ENCODE peak calls at places on chromosomes 5 and 9, in six cellular contexts. B is GM10248, D is tibial nerve, Q is neural crest cell, C is BJ, J is left ventricle myocardium inferior. P is an unnamed sample.
A peak's percentile ranks its signal among the peaks of the same experiment; 100 is the strongest.

GRCh38 chr9:18890372-18890771 is 142.6 kb downstream of the SAXO1 start:
- DNase-seq in Q (no peak), J (no peak), B (peak; percentile 24), D (no peak), C (no peak), P (no peak)

GRCh38 chr9:14271078-14271673 is 42.8 kb downstream of the NFIB start:
- DNase-seq in C (no peak), Q (no peak), D (peak; percentile 57), J (peak; percentile 74), B (no peak), P (no peak)

GRCh38 chr5:15008911-15009310 is 137.3 kb upstream of the ANKH start:
- DNase-seq in C (no peak), J (no peak), B (no peak), Q (no peak), D (no peak), P (no peak)

GRCh38 chr9:224540-225520 is 10.2 kb downstream of the DOCK8 start:
- DNase-seq in Q (no peak), J (no peak), D (no peak), B (no peak), C (peak; percentile 5), P (no peak)

GRCh38 chr5:176955895-176956294 is 50.7 kb downstream of the UIMC1 start:
- DNase-seq in D (no peak), C (no peak), Q (no peak), J (no peak), B (no peak), P (no peak)

GRCh38 chr5:112419596-112420110 is 576 bp upstream of the EPB41L4A start:
- DNase-seq in B (peak; percentile 43), C (no peak), Q (peak; percentile 50), D (peak; percentile 40), J (peak; percentile 73), P (peak; percentile 56)

GRCh38 chr5:177383181-177383580 is 1.1 kb upstream of the SLC34A1 start:
- DNase-seq in C (no peak), J (no peak), D (no peak), B (no peak), Q (no peak), P (no peak)

GRCh38 chr5:97388794-97389193 is 205.7 kb upstream of the RIOK2 start:
- DNase-seq in B (no peak), Q (no peak), J (no peak), C (no peak), D (no peak), P (no peak)

GRCh38 chr9:95434116-95435073 is 82.4 kb downstream of the PTCH1 start:
- DNase-seq in Q (no peak), J (no peak), B (no peak), D (no peak), C (no peak), P (no peak)

GRCh38 chr5:175621971-175622370 is 35.9 kb upstream of the HRH2 start:
- DNase-seq in C (no peak), Q (no peak), J (no peak), D (no peak), B (no peak), P (no peak)

GRCh38 chr9:7844283-7844682 is 44.7 kb upstream of the DMAC1 start:
- DNase-seq in Q (no peak), D (no peak), J (no peak), B (no peak), C (no peak), P (peak; percentile 10)

GRCh38 chr5:79935992-79936643 is 54.9 kb downstream of the MTX3 start:
- DNase-seq in C (no peak), B (no peak), J (peak; percentile 25), Q (no peak), D (no peak), P (no peak)

GRCh38 chr9:107336718-107337360 is 53.8 kb downstream of the RAD23B start:
- DNase-seq in B (no peak), C (no peak), J (no peak), Q (no peak), D (no peak), P (no peak)

GRCh38 chr9:131627846-131628820 is 82.8 kb downstream of the PRRT1B start:
- DNase-seq in B (no peak), D (no peak), J (no peak), Q (no peak), C (no peak), P (peak; percentile 64)
- TF ChIP-seq CTCF in B (no peak), D (no peak), J (no peak), Q (no peak), C (no peak), P (no peak)

GRCh38 chr9:82554381-82554780 is 508.6 kb downstream of the RASEF start:
- DNase-seq in Q (no peak), C (no peak), B (no peak), D (no peak), J (no peak), P (no peak)

GRCh38 chr9:82549174-82549821 is 513.6 kb downstream of the RASEF start:
- DNase-seq in B (no peak), D (no peak), C (no peak), Q (no peak), J (no peak), P (no peak)

GRCh38 chr9:82555408-82555807 is 507.5 kb downstream of the RASEF start:
- DNase-seq in Q (no peak), C (no peak), J (no peak), B (no peak), D (no peak), P (no peak)

GRCh38 chr9:82553654-82554366 is 509.1 kb downstream of the RASEF start:
- DNase-seq in Q (no peak), D (no peak), C (no peak), J (no peak), B (no peak), P (no peak)

DNA sequence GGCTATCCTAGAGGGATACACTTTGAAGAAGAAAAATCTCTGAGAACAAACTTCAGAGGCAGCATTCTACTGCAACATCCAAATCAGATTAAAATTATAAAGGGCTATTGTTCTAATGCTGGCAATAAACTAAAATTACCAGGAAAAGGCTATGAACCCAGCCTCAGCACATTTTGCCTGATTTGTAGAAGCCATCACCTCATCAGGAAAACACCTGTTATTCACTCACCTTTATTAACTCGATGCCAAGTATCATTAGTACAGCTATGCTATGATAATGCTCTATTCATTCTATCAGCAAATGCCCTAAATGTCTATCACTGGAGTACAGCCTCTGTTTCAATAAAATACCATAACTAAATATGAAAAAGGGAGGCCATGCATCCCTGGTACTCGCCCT is 510.2 kb downstream of the RASEF start:
- DNase-seq in D (no peak), C (no peak), B (no peak), Q (no peak), J (no peak), P (no peak)
- TF ChIP-seq CTCF in D (no peak), C (no peak), B (no peak), Q (no peak), J (no peak), P (no peak)

GRCh38 chr5:163104496-163104895 is 332.9 kb upstream of the CCNG1 start:
- DNase-seq in Q (no peak), B (no peak), C (no peak), D (no peak), J (no peak), P (no peak)
- TF ChIP-seq CTCF in Q (peak; percentile 40), B (peak; percentile 19), C (no peak), D (no peak), J (no peak), P (no peak)

DNA sequence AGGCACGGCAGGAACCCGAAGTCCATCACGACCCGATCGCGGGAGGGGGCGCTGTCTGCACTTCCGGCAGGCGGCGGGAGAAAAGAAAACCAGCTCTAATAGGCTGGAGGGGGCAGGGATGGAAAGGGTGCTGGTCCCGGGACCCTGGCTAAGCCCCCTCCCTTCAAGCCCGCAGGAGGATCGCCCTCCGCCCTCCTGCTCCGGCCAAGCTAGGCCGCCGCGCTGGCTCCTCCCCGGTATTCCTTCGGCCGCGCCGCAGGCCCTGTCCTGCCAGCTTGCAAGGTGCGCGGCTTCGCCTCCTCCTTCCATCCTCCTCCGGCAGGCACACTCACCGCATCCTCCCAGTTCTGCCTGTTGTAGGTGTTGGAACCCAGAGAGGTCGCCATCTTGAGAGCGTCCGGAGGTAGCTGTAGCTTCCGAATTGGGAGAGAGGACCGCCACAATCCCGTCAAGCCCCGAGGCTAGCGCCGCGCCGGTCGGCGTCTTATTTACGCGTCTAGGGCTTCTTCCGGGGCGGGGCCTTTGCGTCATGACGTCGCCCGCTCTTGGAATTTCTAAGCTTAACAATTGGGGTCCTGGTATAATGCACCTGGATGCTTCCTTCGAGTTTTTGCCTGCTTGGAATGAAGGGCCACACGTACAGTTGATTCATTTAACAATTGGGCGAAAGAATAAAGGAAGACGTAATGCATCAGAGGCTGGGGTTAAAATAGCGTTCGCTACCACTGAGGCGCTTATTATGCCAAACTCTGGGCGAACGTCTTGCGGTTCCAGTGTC is at the start of gene RBM22:
- DNase-seq in J (peak; percentile 95), Q (peak; percentile 82), C (peak; percentile 48), B (peak; percentile 90), D (peak; percentile 89), P (peak; percentile 91)
- TF ChIP-seq CTCF in J (peak; percentile 72), Q (peak; percentile 71), C (peak; percentile 76), B (peak; percentile 71), D (peak; percentile 81), P (peak; percentile 73)

DNA sequence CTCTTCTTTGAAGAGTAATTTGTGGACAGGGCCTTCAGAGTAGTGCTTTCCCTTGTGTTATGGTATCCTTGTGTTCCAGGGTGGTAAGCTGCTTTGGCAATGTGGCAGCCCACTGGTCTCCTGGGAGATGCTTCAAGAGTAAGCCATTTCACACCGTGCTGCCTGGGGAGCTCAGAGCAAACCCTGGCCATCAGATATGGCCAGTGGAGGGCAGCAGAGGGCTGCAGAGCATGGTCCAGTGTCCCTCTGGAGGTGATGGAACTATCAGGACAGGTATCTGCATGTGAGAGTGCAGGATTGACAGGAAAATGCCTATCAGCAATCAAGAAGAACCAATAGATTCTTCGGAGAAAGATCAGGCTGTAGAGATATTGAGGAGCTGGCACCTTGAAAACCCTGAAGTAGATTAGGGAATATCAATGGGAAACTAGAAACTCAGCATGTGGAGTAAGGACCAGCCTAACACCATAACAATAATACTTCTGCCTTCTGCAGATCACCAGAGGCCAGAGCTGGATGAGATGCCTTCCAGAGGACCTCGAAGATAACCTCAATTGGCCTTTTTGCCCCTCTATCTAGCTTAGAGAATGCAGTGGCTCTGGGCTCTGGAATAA is 90.8 kb downstream of the PLPPR1 start:
- DNase-seq in J (peak; percentile 38), C (no peak), D (no peak), Q (peak; percentile 55), B (peak; percentile 37), P (peak; percentile 35)
- TF ChIP-seq CTCF in J (peak; percentile 81), C (peak; percentile 61), D (no peak), Q (peak; percentile 79), B (peak; percentile 87), P (peak; percentile 79)

DNA sequence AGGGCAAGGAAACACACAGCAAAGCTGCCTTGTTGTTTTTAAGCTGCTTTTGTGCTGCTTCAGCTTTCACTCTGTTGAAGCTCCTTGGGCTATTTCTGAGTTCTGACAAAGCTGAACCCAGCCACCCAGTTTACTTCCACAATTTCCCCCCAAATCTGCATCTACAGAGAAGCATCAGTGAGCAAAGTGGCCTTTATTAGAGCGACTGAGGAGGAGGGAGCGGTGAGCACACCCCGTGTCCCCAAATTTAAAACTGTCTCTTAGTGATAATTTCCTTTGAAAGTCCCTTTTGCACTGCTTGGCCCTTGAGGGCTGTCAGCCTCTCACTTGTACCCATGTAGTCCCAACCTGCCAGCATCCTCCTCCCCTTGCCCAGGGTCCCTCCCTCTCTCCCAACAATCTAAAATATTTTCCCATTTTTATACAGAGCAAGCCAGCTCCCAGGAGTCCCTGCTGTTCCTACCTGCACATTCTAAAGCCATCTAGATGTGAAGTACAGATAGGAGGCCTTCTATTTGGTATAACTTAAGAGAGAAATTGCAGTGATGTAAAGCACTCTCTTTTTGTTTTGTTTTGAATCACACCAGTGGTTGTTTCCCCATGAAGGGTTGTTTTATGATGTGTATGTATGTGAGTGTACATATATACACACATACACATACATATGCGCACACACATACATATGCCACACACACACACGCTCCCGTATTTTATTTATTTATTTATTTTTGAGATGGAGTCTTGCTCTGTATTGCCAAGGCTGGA is 313.5 kb downstream of the TLE4 start:
- DNase-seq in C (no peak), Q (no peak), D (no peak), B (no peak), J (no peak), P (no peak)
- TF ChIP-seq CTCF in C (no peak), Q (no peak), D (no peak), B (no peak), J (no peak), P (no peak)